ENCODE peak calls at places on chromosomes 2 and 18, in seven cellular contexts. One of them, this sample, is unnamed.

GRCh38 chr18:13725566-13726227 is 661 bp downstream of the FAM210A start:
- DNase-seq in lower leg skin: no peak
- DNase-seq in esophagus muscularis mucosa: no peak
- DNase-seq in ovary: no peak
- DNase-seq in A549: no peak
- DNase-seq in IMR-90: peak; percentile 2
- DNase-seq in heart left ventricle: no peak
- DNase-seq in this sample: no peak

GRCh38 chr18:67514901-67515540 is 1.5 kb downstream of the DSEL start:
- DNase-seq in lower leg skin: no peak
- DNase-seq in esophagus muscularis mucosa: no peak
- DNase-seq in ovary: no peak
- DNase-seq in A549: no peak
- DNase-seq in IMR-90: peak; percentile 48
- DNase-seq in heart left ventricle: no peak
- DNase-seq in this sample: no peak

GRCh38 chr2:218962859-218963492 is 3.5 kb downstream of the CDK5R2 start:
- DNase-seq in lower leg skin: peak; percentile 48
- DNase-seq in esophagus muscularis mucosa: no peak
- DNase-seq in ovary: peak; percentile 75
- DNase-seq in A549: peak; percentile 72
- DNase-seq in IMR-90: peak; percentile 73
- DNase-seq in heart left ventricle: peak; percentile 41
- DNase-seq in this sample: no peak

GRCh38 chr2:88831792-88832248 is 140.3 kb downstream of the RPIA start:
- DNase-seq in lower leg skin: no peak
- DNase-seq in esophagus muscularis mucosa: peak; percentile 89
- DNase-seq in ovary: no peak
- DNase-seq in A549: peak; percentile 9
- DNase-seq in IMR-90: peak; percentile 16
- DNase-seq in heart left ventricle: no peak
- DNase-seq in this sample: no peak

GRCh38 chr2:64036343-64036742 is 17.1 kb upstream of the VPS54 start:
- DNase-seq in lower leg skin: no peak
- DNase-seq in esophagus muscularis mucosa: no peak
- DNase-seq in ovary: no peak
- DNase-seq in A549: no peak
- DNase-seq in IMR-90: peak; percentile 89
- DNase-seq in heart left ventricle: no peak
- DNase-seq in this sample: no peak

GRCh38 chr2:85911836-85912692 is 23.3 kb upstream of the ST3GAL5 start:
- DNase-seq in lower leg skin: peak; percentile 78
- DNase-seq in esophagus muscularis mucosa: no peak
- DNase-seq in ovary: no peak
- DNase-seq in A549: no peak
- DNase-seq in IMR-90: peak; percentile 85
- DNase-seq in heart left ventricle: no peak
- DNase-seq in this sample: peak; percentile 87

GRCh38 chr2:148666555-148666954 is 22.0 kb downstream of the EPC2 start:
- DNase-seq in lower leg skin: no peak
- DNase-seq in esophagus muscularis mucosa: no peak
- DNase-seq in ovary: no peak
- DNase-seq in A549: no peak
- DNase-seq in IMR-90: no peak
- DNase-seq in heart left ventricle: no peak
- DNase-seq in this sample: no peak

GRCh38 chr2:101418704-101419663 is 31.7 kb upstream of the CREG2 start:
- DNase-seq in lower leg skin: peak; percentile 54
- DNase-seq in esophagus muscularis mucosa: no peak
- DNase-seq in ovary: no peak
- DNase-seq in A549: peak; percentile 53
- DNase-seq in IMR-90: peak; percentile 74
- DNase-seq in heart left ventricle: peak; percentile 47
- DNase-seq in this sample: no peak

GRCh38 chr2:127606594-127607398 is 39.2 kb upstream of the GPR17 start:
- DNase-seq in lower leg skin: no peak
- DNase-seq in esophagus muscularis mucosa: no peak
- DNase-seq in ovary: no peak
- DNase-seq in A549: no peak
- DNase-seq in IMR-90: no peak
- DNase-seq in heart left ventricle: no peak
- DNase-seq in this sample: no peak

GRCh38 chr2:197972017-197972416 is 167.6 kb downstream of the PLCL1 start:
- DNase-seq in lower leg skin: peak; percentile 59
- DNase-seq in esophagus muscularis mucosa: no peak
- DNase-seq in ovary: peak; percentile 42
- DNase-seq in A549: no peak
- DNase-seq in IMR-90: peak; percentile 72
- DNase-seq in heart left ventricle: no peak
- DNase-seq in this sample: no peak

GRCh38 chr2:29632018-29632417 is 289.4 kb downstream of the ALK start:
- DNase-seq in lower leg skin: no peak
- DNase-seq in esophagus muscularis mucosa: no peak
- DNase-seq in ovary: no peak
- DNase-seq in A549: no peak
- DNase-seq in IMR-90: peak; percentile 75
- DNase-seq in heart left ventricle: no peak
- DNase-seq in this sample: no peak

GRCh38 chr18:80196528-80197320 is 50.6 kb downstream of the PARD6G start:
- DNase-seq in lower leg skin: peak; percentile 16
- DNase-seq in esophagus muscularis mucosa: peak; percentile 83
- DNase-seq in ovary: peak; percentile 47
- DNase-seq in A549: no peak
- DNase-seq in IMR-90: peak; percentile 42
- DNase-seq in heart left ventricle: no peak
- DNase-seq in this sample: no peak

GRCh38 chr2:233037078-233037477 is 4.6 kb downstream of the NEU2 start:
- DNase-seq in lower leg skin: no peak
- DNase-seq in esophagus muscularis mucosa: no peak
- DNase-seq in ovary: no peak
- DNase-seq in A549: no peak
- DNase-seq in IMR-90: peak; percentile 42
- DNase-seq in heart left ventricle: no peak
- DNase-seq in this sample: no peak

GRCh38 chr2:112031916-112032582 is 23.0 kb upstream of the TMEM87B start:
- DNase-seq in lower leg skin: peak; percentile 62
- DNase-seq in esophagus muscularis mucosa: peak; percentile 87
- DNase-seq in ovary: no peak
- DNase-seq in A549: no peak
- DNase-seq in IMR-90: no peak
- DNase-seq in heart left ventricle: no peak
- DNase-seq in this sample: no peak

GRCh38 chr18:52588916-52589315 is 248.9 kb downstream of the DCC start:
- DNase-seq in lower leg skin: no peak
- DNase-seq in esophagus muscularis mucosa: no peak
- DNase-seq in ovary: no peak
- DNase-seq in A549: no peak
- DNase-seq in IMR-90: peak; percentile 30
- DNase-seq in heart left ventricle: no peak
- DNase-seq in this sample: no peak

GRCh38 chr2:158761626-158762025 is 33.5 kb upstream of the DAPL1 start:
- DNase-seq in lower leg skin: peak; percentile 54
- DNase-seq in esophagus muscularis mucosa: no peak
- DNase-seq in ovary: no peak
- DNase-seq in A549: no peak
- DNase-seq in IMR-90: peak; percentile 27
- DNase-seq in heart left ventricle: no peak
- DNase-seq in this sample: no peak

GRCh38 chr2:111117666-111118454 is 2.9 kb upstream of the BCL2L11 start:
- DNase-seq in lower leg skin: no peak
- DNase-seq in esophagus muscularis mucosa: peak; percentile 91
- DNase-seq in ovary: peak; percentile 30
- DNase-seq in A549: peak; percentile 35
- DNase-seq in IMR-90: peak; percentile 77
- DNase-seq in heart left ventricle: peak; percentile 33
- DNase-seq in this sample: no peak

GRCh38 chr2:207129821-207130220 is 35.9 kb downstream of the KLF7 start:
- DNase-seq in lower leg skin: no peak
- DNase-seq in esophagus muscularis mucosa: no peak
- DNase-seq in ovary: no peak
- DNase-seq in A549: no peak
- DNase-seq in IMR-90: no peak
- DNase-seq in heart left ventricle: no peak
- DNase-seq in this sample: no peak

GRCh38 chr2:175181104-175181876 is at the start of gene ATP5MC3:
- DNase-seq in lower leg skin: peak; percentile 93
- DNase-seq in esophagus muscularis mucosa: peak; percentile 96
- DNase-seq in ovary: peak; percentile 92
- DNase-seq in A549: peak; percentile 96
- DNase-seq in IMR-90: peak; percentile 91
- DNase-seq in heart left ventricle: peak; percentile 97
- DNase-seq in this sample: peak; percentile 94

GRCh38 chr2:175181877-175182308 is 383 bp upstream of the ATP5MC3 start:
- DNase-seq in lower leg skin: no peak
- DNase-seq in esophagus muscularis mucosa: no peak
- DNase-seq in ovary: no peak
- DNase-seq in A549: peak; percentile 5
- DNase-seq in IMR-90: no peak
- DNase-seq in heart left ventricle: no peak
- DNase-seq in this sample: no peak

GRCh38 chr2:175183674-175184073 is 2.2 kb upstream of the ATP5MC3 start:
- DNase-seq in lower leg skin: no peak
- DNase-seq in esophagus muscularis mucosa: no peak
- DNase-seq in ovary: no peak
- DNase-seq in A549: no peak
- DNase-seq in IMR-90: no peak
- DNase-seq in heart left ventricle: no peak
- DNase-seq in this sample: no peak

GRCh38 chr2:175176624-175177023 is 4.9 kb downstream of the ATP5MC3 start:
- DNase-seq in lower leg skin: no peak
- DNase-seq in esophagus muscularis mucosa: no peak
- DNase-seq in ovary: no peak
- DNase-seq in A549: no peak
- DNase-seq in IMR-90: no peak
- DNase-seq in heart left ventricle: no peak
- DNase-seq in this sample: no peak

DNA sequence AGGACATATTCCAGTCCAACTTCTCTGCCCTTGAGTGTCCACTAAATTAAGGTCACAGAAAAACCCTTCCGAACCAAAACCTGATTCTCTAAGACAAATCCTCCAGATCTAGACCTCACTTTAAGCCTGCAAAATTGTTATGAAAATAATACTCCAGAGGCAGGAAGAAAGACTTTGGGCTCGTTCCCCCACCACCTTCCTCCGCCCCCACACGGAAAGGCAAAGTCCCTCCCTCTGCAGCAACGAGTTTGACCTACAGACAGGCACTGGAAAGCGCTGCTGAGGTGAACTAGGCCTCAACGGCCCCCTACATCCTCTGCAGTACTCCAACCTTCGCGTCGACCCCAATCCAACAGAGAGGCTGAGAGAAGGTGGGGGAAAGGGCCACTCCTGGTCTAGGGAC is 808 bp downstream of the ATP5MC3 start:
- DNase-seq in lower leg skin: peak; percentile 20
- DNase-seq in esophagus muscularis mucosa: no peak
- DNase-seq in ovary: peak; percentile 52
- DNase-seq in A549: peak; percentile 33
- DNase-seq in IMR-90: peak; percentile 41
- DNase-seq in heart left ventricle: peak; percentile 51
- DNase-seq in this sample: no peak
- TF ChIP-seq POLR2A in lower leg skin: no peak
- TF ChIP-seq POLR2A in esophagus muscularis mucosa: no peak
- TF ChIP-seq POLR2A in ovary: no peak
- TF ChIP-seq POLR2A in A549: no peak
- TF ChIP-seq POLR2A in IMR-90: no peak
- TF ChIP-seq POLR2A in heart left ventricle: no peak
- TF ChIP-seq POLR2A in this sample: no peak

DNA sequence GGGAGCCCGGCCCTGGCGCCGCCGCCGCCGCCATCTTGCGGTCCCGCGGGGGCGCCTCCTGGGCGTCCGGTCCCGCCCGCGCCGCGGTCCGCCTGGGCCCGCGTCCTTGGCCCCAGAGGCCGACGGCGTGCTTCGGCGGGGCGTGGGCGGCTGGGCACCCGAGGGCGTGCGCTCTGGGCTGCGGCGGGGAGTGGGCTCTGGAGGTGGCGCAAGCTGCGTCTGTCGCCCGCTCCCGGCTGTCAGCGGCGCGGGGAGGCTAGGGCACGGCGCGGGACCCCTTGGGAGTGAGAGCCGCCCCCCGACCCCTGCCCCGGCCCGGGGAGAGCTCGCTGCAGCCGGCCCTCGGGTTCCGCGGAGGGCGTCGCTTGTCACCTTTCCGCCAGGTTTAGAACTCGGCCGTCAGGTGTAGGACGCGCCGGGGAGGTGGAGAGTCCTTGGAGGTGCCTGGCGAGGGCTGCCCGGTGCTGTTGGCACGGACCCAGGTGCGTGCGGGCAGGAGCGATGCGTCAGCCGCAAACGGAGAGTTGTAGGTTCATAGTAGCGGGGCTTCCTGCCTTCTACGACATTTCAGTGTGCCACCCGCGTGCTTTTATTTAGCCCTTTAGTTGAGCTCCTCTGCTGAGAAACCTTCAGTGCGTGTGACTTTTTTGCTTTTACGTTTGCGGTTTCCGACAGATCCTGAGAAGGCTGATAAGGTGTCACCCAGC is 921 bp downstream of the VAPA start:
- DNase-seq in lower leg skin: peak; percentile 50
- DNase-seq in esophagus muscularis mucosa: peak; percentile 93
- DNase-seq in ovary: peak; percentile 81
- DNase-seq in A549: peak; percentile 42
- DNase-seq in IMR-90: peak; percentile 84
- DNase-seq in heart left ventricle: peak; percentile 82
- DNase-seq in this sample: peak; percentile 90
- TF ChIP-seq POLR2A in lower leg skin: no peak
- TF ChIP-seq POLR2A in esophagus muscularis mucosa: no peak
- TF ChIP-seq POLR2A in ovary: no peak
- TF ChIP-seq POLR2A in A549: no peak
- TF ChIP-seq POLR2A in IMR-90: peak; percentile 82
- TF ChIP-seq POLR2A in heart left ventricle: no peak
- TF ChIP-seq POLR2A in this sample: no peak

DNA sequence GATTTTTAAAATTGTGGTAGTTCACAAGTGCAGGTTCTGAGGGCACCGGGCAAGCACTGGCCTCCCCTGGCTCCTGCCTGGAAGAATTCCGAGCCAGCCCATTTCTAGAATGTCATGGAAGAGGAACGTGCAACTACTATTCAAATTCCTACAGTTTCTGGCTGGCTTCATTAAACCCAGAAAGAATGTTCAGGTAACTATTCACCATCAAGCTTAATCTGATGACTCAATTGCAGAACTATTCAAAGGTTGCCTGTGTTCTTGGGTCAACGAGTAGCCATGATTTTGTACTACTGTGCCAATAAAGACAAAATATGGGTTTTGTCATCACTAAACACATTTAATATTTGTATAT is 14.3 kb upstream of the MFF start:
- DNase-seq in lower leg skin: no peak
- DNase-seq in esophagus muscularis mucosa: no peak
- DNase-seq in ovary: no peak
- DNase-seq in A549: no peak
- DNase-seq in IMR-90: no peak
- DNase-seq in heart left ventricle: no peak
- DNase-seq in this sample: no peak
- TF ChIP-seq POLR2A in lower leg skin: no peak
- TF ChIP-seq POLR2A in esophagus muscularis mucosa: no peak
- TF ChIP-seq POLR2A in ovary: no peak
- TF ChIP-seq POLR2A in A549: no peak
- TF ChIP-seq POLR2A in IMR-90: no peak
- TF ChIP-seq POLR2A in heart left ventricle: no peak
- TF ChIP-seq POLR2A in this sample: no peak

DNA sequence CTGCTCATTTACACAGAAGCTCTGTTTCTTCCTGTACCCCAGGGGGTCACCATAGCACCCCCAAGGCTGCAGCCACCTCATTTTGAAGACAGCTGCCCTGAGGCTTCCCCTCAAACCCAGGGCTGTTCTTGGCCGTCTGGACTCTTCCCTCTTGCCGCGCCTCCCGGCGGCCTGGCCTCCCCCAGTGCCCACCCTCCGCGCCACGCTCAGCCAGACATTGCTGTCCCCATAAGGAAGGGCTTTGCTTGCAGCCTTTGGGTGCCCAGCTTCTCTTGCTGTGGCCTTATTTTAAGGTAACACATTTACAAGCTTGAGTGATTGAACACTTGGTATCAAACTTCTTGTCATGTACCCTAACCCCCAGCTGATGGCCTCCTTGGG is 79.0 kb downstream of the STPG4 start:
- DNase-seq in lower leg skin: no peak
- DNase-seq in esophagus muscularis mucosa: no peak
- DNase-seq in ovary: no peak
- DNase-seq in A549: no peak
- DNase-seq in IMR-90: no peak
- DNase-seq in heart left ventricle: no peak
- DNase-seq in this sample: no peak
- TF ChIP-seq POLR2A in lower leg skin: no peak
- TF ChIP-seq POLR2A in esophagus muscularis mucosa: no peak
- TF ChIP-seq POLR2A in ovary: no peak
- TF ChIP-seq POLR2A in A549: no peak
- TF ChIP-seq POLR2A in IMR-90: no peak
- TF ChIP-seq POLR2A in heart left ventricle: no peak
- TF ChIP-seq POLR2A in this sample: no peak

This sample was measured in suprapubic skin.